ENCODE peak calls at places on chromosomes 3 and 15, in five cellular contexts. One of them, this sample, is unnamed.

GRCh38 chr3:39000008-39000450 is 51.7 kb downstream of the SCN11A start:
- DNase-seq in left ventricle myocardium inferior: no peak
- DNase-seq in Peyer's patch: no peak
- DNase-seq in AG04450: peak
- DNase-seq in neural crest cell: no peak
- DNase-seq in this sample: peak

GRCh38 chr3:184241447-184242296 is 7.1 kb downstream of the ALG3 start:
- DNase-seq in left ventricle myocardium inferior: peak
- DNase-seq in Peyer's patch: peak
- DNase-seq in AG04450: no peak
- DNase-seq in neural crest cell: no peak
- DNase-seq in this sample: no peak

GRCh38 chr3:42192334-42193200 is 73.4 kb downstream of the CCK start:
- DNase-seq in left ventricle myocardium inferior: no peak
- DNase-seq in AG04450: no peak
- DNase-seq in neural crest cell: no peak
- DNase-seq in Peyer's patch: no peak
- DNase-seq in this sample: no peak

GRCh38 chr15:90035835-90036220 is 34.7 kb downstream of the ZNF710 start:
- DNase-seq in left ventricle myocardium inferior: no peak
- DNase-seq in Peyer's patch: peak
- DNase-seq in AG04450: no peak
- DNase-seq in neural crest cell: no peak
- DNase-seq in this sample: no peak

GRCh38 chr3:188280627-188281026 is 126.7 kb downstream of the LPP start:
- DNase-seq in Peyer's patch: no peak
- DNase-seq in left ventricle myocardium inferior: no peak
- DNase-seq in neural crest cell: no peak
- DNase-seq in AG04450: no peak
- DNase-seq in this sample: no peak

GRCh38 chr3:128554465-128555097 is 61.6 kb upstream of the GATA2 start:
- DNase-seq in Peyer's patch: no peak
- DNase-seq in AG04450: no peak
- DNase-seq in left ventricle myocardium inferior: no peak
- DNase-seq in neural crest cell: no peak
- DNase-seq in this sample: no peak

GRCh38 chr15:76146808-76147207 is 87.0 kb downstream of the TMEM266 start:
- DNase-seq in left ventricle myocardium inferior: no peak
- DNase-seq in Peyer's patch: no peak
- DNase-seq in neural crest cell: no peak
- DNase-seq in AG04450: no peak
- DNase-seq in this sample: no peak

GRCh38 chr3:185257334-185257733 is 3.5 kb upstream of the EHHADH start:
- DNase-seq in AG04450: no peak
- DNase-seq in Peyer's patch: no peak
- DNase-seq in neural crest cell: no peak
- DNase-seq in left ventricle myocardium inferior: no peak
- DNase-seq in this sample: no peak

GRCh38 chr15:99511865-99512632 is 53.7 kb upstream of the MEF2A start:
- DNase-seq in neural crest cell: no peak
- DNase-seq in AG04450: no peak
- DNase-seq in left ventricle myocardium inferior: no peak
- DNase-seq in Peyer's patch: peak
- DNase-seq in this sample: no peak

GRCh38 chr15:71080166-71080565 is 35.1 kb upstream of the THSD4 start:
- DNase-seq in neural crest cell: no peak
- DNase-seq in left ventricle myocardium inferior: no peak
- DNase-seq in AG04450: no peak
- DNase-seq in Peyer's patch: no peak
- DNase-seq in this sample: no peak

GRCh38 chr15:31457631-31458526 is 131.2 kb downstream of the KLF13 start:
- DNase-seq in Peyer's patch: peak
- DNase-seq in neural crest cell: no peak
- DNase-seq in left ventricle myocardium inferior: no peak
- DNase-seq in AG04450: peak
- DNase-seq in this sample: no peak

GRCh38 chr3:9501226-9501625 is 52.4 kb downstream of the LHFPL4 start:
- DNase-seq in AG04450: no peak
- DNase-seq in left ventricle myocardium inferior: no peak
- DNase-seq in neural crest cell: no peak
- DNase-seq in Peyer's patch: no peak
- DNase-seq in this sample: no peak

GRCh38 chr3:69791111-69791510 is 51.8 kb downstream of the MITF start:
- DNase-seq in Peyer's patch: peak
- DNase-seq in neural crest cell: no peak
- DNase-seq in AG04450: no peak
- DNase-seq in left ventricle myocardium inferior: peak
- DNase-seq in this sample: peak

GRCh38 chr15:25092661-25093060 is 137.9 kb downstream of the SNRPN start:
- DNase-seq in Peyer's patch: no peak
- DNase-seq in AG04450: no peak
- DNase-seq in neural crest cell: no peak
- DNase-seq in left ventricle myocardium inferior: no peak
- DNase-seq in this sample: no peak

GRCh38 chr3:62028236-62028635 is 345.1 kb downstream of the FEZF2 start:
- DNase-seq in Peyer's patch: no peak
- DNase-seq in neural crest cell: no peak
- DNase-seq in left ventricle myocardium inferior: no peak
- DNase-seq in AG04450: no peak
- DNase-seq in this sample: no peak

GRCh38 chr3:124273651-124274050 is 281.7 kb upstream of the ROPN1 start:
- DNase-seq in Peyer's patch: no peak
- DNase-seq in AG04450: no peak
- DNase-seq in neural crest cell: no peak
- DNase-seq in left ventricle myocardium inferior: no peak
- DNase-seq in this sample: no peak

GRCh38 chr3:124276163-124276862 is 284.4 kb upstream of the ROPN1 start:
- DNase-seq in left ventricle myocardium inferior: no peak
- DNase-seq in neural crest cell: no peak
- DNase-seq in Peyer's patch: no peak
- DNase-seq in AG04450: no peak
- DNase-seq in this sample: no peak

GRCh38 chr3:124276863-124277515 is 285.1 kb upstream of the ROPN1 start:
- DNase-seq in Peyer's patch: no peak
- DNase-seq in neural crest cell: no peak
- DNase-seq in left ventricle myocardium inferior: no peak
- DNase-seq in AG04450: no peak
- DNase-seq in this sample: no peak

GRCh38 chr3:124275421-124275820 is 283.5 kb upstream of the ROPN1 start:
- DNase-seq in neural crest cell: no peak
- DNase-seq in AG04450: no peak
- DNase-seq in Peyer's patch: no peak
- DNase-seq in left ventricle myocardium inferior: peak
- DNase-seq in this sample: no peak

DNA sequence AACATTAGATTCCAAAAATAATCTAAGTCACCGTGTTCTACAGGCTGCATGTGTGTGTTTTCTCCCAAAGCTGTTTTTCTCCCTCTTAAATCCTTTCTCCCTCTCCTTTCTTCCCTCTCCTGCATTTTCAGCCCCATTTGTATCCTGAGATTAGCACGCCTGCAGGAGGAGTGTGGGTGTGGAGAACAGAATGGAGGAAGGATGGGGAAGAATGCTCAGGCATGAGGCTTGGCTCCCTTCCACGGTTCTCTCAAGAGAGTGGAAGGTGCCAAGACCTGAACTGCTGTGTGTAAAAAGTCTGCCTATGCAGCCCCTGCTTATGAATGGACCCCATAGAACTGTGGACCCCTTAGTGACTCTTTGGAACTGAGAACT is 285.6 kb upstream of the ROPN1 start:
- DNase-seq in Peyer's patch: no peak
- DNase-seq in neural crest cell: no peak
- DNase-seq in AG04450: no peak
- DNase-seq in left ventricle myocardium inferior: no peak
- DNase-seq in this sample: no peak
- TF ChIP-seq CTCF in Peyer's patch: peak
- TF ChIP-seq CTCF in neural crest cell: no peak
- TF ChIP-seq CTCF in AG04450: no peak
- TF ChIP-seq CTCF in left ventricle myocardium inferior: no peak
- TF ChIP-seq CTCF in this sample: no peak

GRCh38 chr3:130894130-130894872 is 417 bp downstream of the ATP2C1 start:
- DNase-seq in Peyer's patch: peak
- DNase-seq in neural crest cell: peak
- DNase-seq in AG04450: no peak
- DNase-seq in left ventricle myocardium inferior: peak
- DNase-seq in this sample: no peak
- TF ChIP-seq CTCF in Peyer's patch: no peak
- TF ChIP-seq CTCF in neural crest cell: no peak
- TF ChIP-seq CTCF in AG04450: no peak
- TF ChIP-seq CTCF in left ventricle myocardium inferior: no peak
- TF ChIP-seq CTCF in this sample: no peak

GRCh38 chr3:126197854-126198584 is 17.6 kb upstream of the ALDH1L1 start:
- DNase-seq in left ventricle myocardium inferior: peak
- DNase-seq in Peyer's patch: peak
- DNase-seq in AG04450: peak
- DNase-seq in neural crest cell: peak
- DNase-seq in this sample: peak
- TF ChIP-seq CTCF in left ventricle myocardium inferior: peak
- TF ChIP-seq CTCF in Peyer's patch: peak
- TF ChIP-seq CTCF in AG04450: peak
- TF ChIP-seq CTCF in neural crest cell: peak
- TF ChIP-seq CTCF in this sample: peak

GRCh38 chr3:67381667-67382272 is 272.6 kb downstream of the SUCLG2 start:
- DNase-seq in AG04450: no peak
- DNase-seq in Peyer's patch: no peak
- DNase-seq in neural crest cell: peak
- DNase-seq in left ventricle myocardium inferior: no peak
- DNase-seq in this sample: no peak
- TF ChIP-seq CTCF in AG04450: peak
- TF ChIP-seq CTCF in Peyer's patch: peak
- TF ChIP-seq CTCF in neural crest cell: peak
- TF ChIP-seq CTCF in left ventricle myocardium inferior: peak
- TF ChIP-seq CTCF in this sample: peak

DNA sequence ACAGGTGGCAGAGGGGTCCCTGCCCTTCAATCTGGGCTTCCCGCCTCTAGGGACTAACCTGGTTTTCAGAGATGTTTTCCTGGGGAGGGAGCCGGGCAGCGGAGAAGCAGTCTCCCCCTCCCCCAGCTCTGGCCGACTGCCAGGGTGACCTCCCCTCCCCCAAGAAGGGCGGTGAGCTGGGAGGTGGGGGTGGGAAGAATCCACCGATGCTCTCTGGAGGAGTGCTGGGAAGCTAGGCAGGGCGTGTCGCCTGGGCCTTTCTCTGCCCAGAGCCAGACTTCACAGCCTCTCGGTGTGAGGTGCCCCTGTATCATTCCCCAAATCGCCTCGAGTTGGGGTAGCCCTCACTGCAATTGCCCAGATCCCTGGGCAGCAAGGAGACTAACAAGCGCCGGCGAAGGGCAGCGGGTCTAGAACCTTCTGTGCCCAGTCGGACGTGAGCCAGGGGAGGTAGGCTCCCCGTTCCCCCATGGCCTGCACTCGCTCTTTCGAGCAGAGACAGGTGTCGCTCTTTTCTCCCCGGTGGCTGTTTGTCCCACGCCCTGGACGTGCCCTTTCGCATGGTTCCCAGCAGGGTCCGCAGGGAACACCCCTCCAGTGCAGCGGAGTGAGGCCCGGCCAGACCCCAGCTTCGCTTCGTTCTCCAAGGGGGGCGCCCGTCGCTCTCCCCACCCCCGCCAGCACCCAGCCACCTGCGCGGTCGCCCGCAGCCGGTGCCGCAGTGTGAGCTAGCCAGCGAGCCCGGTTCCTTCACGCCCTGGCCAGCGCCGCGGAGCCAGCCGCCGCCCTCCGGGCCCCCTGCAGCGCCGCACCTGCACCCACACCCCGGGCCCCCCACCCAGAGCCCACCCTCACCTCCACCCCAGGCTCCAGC is 1.1 kb downstream of the RAB6B start:
- DNase-seq in neural crest cell: no peak
- DNase-seq in AG04450: no peak
- DNase-seq in left ventricle myocardium inferior: no peak
- DNase-seq in Peyer's patch: no peak
- DNase-seq in this sample: no peak
- TF ChIP-seq CTCF in neural crest cell: no peak
- TF ChIP-seq CTCF in AG04450: no peak
- TF ChIP-seq CTCF in left ventricle myocardium inferior: no peak
- TF ChIP-seq CTCF in Peyer's patch: no peak
- TF ChIP-seq CTCF in this sample: no peak